ENCODE peak calls at places on chromosomes 5 and 9, in ten cellular contexts. W, A, Y, E, Z, B, U, C, X and H are unnamed samples. For H3K4me1, the result is how much of the 10 kb centered on the place peaks cover.

GRCh38 chr5:98468188-98468869 is 305.1 kb upstream of the RGMB start:
- DNase-seq in U (no peak), B (no peak), X (no peak), C (no peak), W (no peak), Y (no peak), A (no peak), E (no peak), Z (no peak), H (no peak)

GRCh38 chr9:2677927-2678889 is 39.1 kb upstream of the KCNV2 start:
- DNase-seq in A (no peak), W (no peak), Z (no peak), E (no peak), X (no peak), C (no peak), B (no peak), Y (peak), U (no peak), H (no peak)

GRCh38 chr5:149636861-149637246 is 55.6 kb downstream of the ARHGEF37 start:
- DNase-seq in W (peak), E (no peak), Y (peak), C (peak), A (no peak), U (peak), B (peak), Z (no peak), X (peak), H (peak)

GRCh38 chr5:171600736-171601265 is 181.4 kb downstream of the FGF18 start:
- DNase-seq in B (no peak), E (peak), W (no peak), U (peak), Y (peak), C (no peak), X (no peak), Z (no peak), A (peak), H (no peak)

GRCh38 chr9:128818839-128819715 is 777 bp downstream of the ENDOG start:
- DNase-seq in U (no peak), Z (peak), B (peak), E (no peak), A (peak), W (no peak), C (peak), Y (peak), X (peak), H (peak)

GRCh38 chr9:126614088-126614454 is 343 bp downstream of the LMX1B start:
- DNase-seq in W (no peak), C (no peak), E (no peak), U (no peak), A (no peak), B (no peak), Z (peak), X (no peak), Y (peak), H (peak)

GRCh38 chr5:143066556-143067281 is 296.5 kb downstream of the ARHGAP26 start:
- DNase-seq in A (no peak), B (no peak), C (no peak), E (no peak), X (no peak), W (no peak), Y (peak), Z (no peak), U (peak), H (no peak)

GRCh38 chr9:93684806-93685553 is 108.6 kb downstream of the PHF2 start:
- DNase-seq in W (no peak), E (peak), B (no peak), A (no peak), C (no peak), X (no peak), Y (no peak), U (peak), Z (no peak), H (no peak)

GRCh38 chr5:169706758-169707450 is 69.8 kb downstream of the DOCK2 start:
- DNase-seq in E (no peak), C (peak), B (no peak), X (peak), Z (no peak), A (no peak), W (no peak), Y (no peak), U (no peak), H (no peak)

GRCh38 chr5:51960617-51961115 is 577.4 kb downstream of the ISL1 start:
- DNase-seq in U (no peak), Y (no peak), Z (no peak), C (no peak), E (no peak), X (no peak), W (no peak), A (no peak), B (no peak), H (no peak)

GRCh38 chr9:90726215-90726614 is 75.4 kb upstream of the SYK start:
- DNase-seq in U (no peak), A (no peak), B (no peak), Z (no peak), Y (no peak), C (peak), E (no peak), W (no peak), X (no peak), H (no peak)

GRCh38 chr5:155127552-155127951 is 114.0 kb downstream of the KIF4B start:
- DNase-seq in B (no peak), E (no peak), C (no peak), A (no peak), Y (no peak), Z (no peak), W (no peak), U (no peak), X (no peak), H (no peak)

GRCh38 chr5:121503111-121503840 is 348.4 kb upstream of the FTMT start:
- DNase-seq in U (peak), Y (peak), C (peak), B (no peak), X (no peak), W (peak), Z (no peak), E (no peak), A (peak), H (peak)

GRCh38 chr5:56112526-56113121 is 117.9 kb upstream of the IL6ST start:
- DNase-seq in B (no peak), A (no peak), U (peak), E (no peak), Z (no peak), Y (no peak), X (peak), W (no peak), C (no peak), H (no peak)

GRCh38 chr5:40483316-40483715 is 196.4 kb upstream of the PTGER4 start:
- DNase-seq in A (no peak), E (no peak), Y (no peak), X (no peak), B (no peak), Z (no peak), C (no peak), W (no peak), U (no peak), H (no peak)

GRCh38 chr5:137039939-137040515 is 459.1 kb downstream of the SPOCK1 start:
- DNase-seq in W (no peak), U (no peak), E (no peak), A (no peak), Y (no peak), Z (no peak), B (no peak), X (no peak), C (no peak), H (no peak)

GRCh38 chr9:95305770-95306492 is 11.6 kb downstream of the FANCC start:
- DNase-seq in B (no peak), E (no peak), C (no peak), A (no peak), Z (no peak), Y (no peak), W (no peak), U (no peak), X (no peak), H (no peak)

GRCh38 chr5:17067657-17068392 is 131.7 kb upstream of the MYO10 start:
- DNase-seq in Z (no peak), E (no peak), W (no peak), X (no peak), U (no peak), C (no peak), A (no peak), Y (no peak), B (no peak), H (no peak)

GRCh38 chr5:145981612-145982571 is 45.5 kb downstream of the SH3RF2 start:
- DNase-seq in Z (no peak), U (no peak), A (no peak), Y (peak), W (no peak), E (no peak), C (no peak), B (no peak), X (no peak), H (no peak)

GRCh38 chr9:137482094-137482781 is 23.1 kb upstream of the NSMF start:
- DNase-seq in C (no peak), Z (peak), E (no peak), Y (peak), U (peak), W (no peak), A (no peak), B (no peak), X (no peak), H (no peak)

GRCh38 chr5:38853753-38854470 is 8.1 kb downstream of the OSMR start:
- DNase-seq in A (no peak), U (no peak), C (no peak), Z (no peak), W (no peak), E (no peak), Y (no peak), B (no peak), X (peak), H (no peak)

DNA sequence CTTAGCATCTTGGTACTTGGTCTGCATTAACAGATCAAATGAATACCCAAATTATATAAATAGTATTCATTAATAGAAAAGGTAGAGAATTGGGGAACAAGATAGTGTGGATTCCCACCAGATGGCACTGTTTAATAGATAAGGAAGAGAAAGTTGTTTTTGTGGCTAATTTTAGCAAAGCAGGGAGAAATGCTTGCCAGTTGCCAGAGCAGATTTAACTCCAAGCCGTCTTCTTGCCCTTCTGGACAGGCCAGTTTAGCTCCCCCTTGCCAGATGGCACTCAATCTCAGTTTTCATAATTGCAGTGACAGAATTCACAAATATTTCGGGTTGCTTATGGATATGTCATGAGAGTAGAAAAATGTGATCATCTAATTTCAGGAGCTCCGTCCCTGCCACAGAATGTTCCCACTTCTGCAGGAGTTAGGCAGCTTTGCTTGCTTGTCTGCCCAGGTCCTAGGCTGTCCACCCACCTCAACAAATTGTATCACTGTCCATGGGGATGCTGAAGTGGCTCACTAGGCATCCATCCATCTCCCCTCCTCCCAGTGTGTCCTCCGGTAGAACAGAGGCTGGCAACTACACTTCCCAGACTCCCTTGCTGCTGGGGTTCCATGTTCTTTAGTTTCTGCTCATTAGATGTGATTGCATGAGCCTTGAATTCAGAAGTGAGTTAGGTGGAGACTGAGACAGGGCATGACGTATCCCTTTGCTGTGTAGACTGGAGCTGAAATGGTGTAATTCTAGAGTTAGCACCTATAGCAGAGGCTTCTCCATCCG is 11.8 kb upstream of the HEXB start:
- DNase-seq in E (no peak), X (no peak), W (no peak), A (no peak), Z (no peak), Y (no peak), C (peak), U (peak), B (no peak), H (no peak)
- H3K4me3 ChIP-seq in E (peak), X (no peak), W (no peak), A (peak), Z (no peak), Y (no peak), C (no peak), U (no peak), B (no peak), H (no peak)

GRCh38 chr9:121371495-121371911 is 1.5 kb upstream of the STOM start:
- DNase-seq in E (no peak), W (no peak), Y (no peak), X (no peak), C (no peak), Z (no peak), A (no peak), U (no peak), B (no peak), H (no peak)
- H3K4me1 ChIP-seq in E (under half), W (under half), Y (under half), X (half or more), C (under half), Z (under half), A (under half), U (under half), B (under half), H (under half)

DNA sequence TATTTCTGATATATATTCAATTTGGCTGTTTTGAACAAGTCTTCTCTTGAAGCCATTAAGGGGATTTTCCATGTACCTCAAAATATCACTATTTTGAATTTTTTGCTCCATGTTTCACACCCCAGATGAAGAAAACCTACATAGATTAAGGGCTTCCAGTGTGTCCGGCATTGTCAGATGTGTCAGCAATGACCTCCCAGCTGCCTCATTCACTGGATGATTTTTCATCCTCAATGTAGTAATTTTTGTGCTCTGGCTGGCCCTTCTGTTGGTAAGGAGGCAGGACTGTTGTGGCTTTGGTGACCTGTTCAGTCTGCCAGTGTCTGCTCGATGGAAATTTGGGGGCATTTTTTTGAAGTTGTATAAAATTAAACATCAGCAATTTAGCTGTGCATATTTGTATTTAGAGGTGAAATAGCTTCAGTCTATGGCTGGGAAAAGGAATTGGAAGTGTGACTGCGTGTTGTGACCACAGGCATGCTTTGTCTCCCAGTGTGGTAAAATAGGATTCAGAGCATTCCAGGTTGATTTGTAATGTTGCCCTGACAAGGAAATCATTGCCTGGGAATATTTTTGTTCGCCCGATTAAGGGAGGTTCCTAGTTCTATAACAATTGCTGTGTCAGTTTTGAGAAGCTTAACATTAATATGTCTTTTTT is 312.4 kb downstream of the ARHGEF28 start:
- DNase-seq in X (peak), W (no peak), Z (no peak), A (no peak), Y (peak), C (no peak), U (no peak), B (no peak), E (no peak), H (no peak)
- H3K27ac ChIP-seq in X (no peak), W (no peak), Z (peak), A (no peak), Y (peak), C (no peak), U (peak), B (no peak), E (peak), H (no peak)

GRCh38 chr9:100375677-100376076 is 22.9 kb upstream of the TEX10 start:
- DNase-seq in E (no peak), X (no peak), Z (no peak), B (no peak), A (no peak), Y (no peak), U (no peak), C (no peak), W (no peak), H (no peak)
- H3K4me3 ChIP-seq in E (no peak), X (no peak), Z (no peak), B (no peak), A (no peak), Y (no peak), U (no peak), C (no peak), W (no peak), H (no peak)

DNA sequence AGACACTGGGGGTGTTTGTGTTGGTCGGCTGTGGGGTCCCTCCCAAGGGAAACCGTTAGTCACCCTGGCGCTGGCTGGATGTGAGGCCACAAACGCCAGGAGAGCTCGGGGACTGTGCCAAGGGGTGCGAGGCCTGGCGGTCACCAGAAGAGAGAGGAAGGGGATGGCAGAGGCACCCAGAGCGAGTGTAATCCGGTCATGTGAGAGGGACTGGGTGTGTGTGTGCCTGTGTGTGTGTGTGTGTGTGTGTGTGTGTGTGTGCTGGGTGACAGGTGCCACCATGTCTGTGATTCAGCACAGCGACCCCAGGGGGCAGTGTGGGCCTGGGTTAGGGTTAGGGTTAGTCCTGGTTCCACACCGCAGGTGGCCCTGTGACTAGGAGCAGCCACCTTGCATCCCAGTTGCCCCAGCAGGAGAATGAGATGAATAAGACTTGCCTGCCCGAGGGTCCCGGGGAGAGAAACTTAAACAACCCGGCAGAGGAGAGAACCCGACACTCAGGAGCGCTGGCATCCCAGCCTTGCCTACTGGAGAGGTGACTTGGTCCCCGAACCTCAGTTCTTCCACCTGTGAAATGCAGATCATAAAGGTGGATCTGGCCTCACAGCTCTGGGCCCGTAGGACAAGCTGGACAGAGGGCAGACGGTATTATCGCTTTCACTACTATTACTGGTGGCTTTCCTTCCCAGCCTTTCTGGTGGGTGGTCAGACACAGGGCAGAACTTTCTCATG is 1.4 kb upstream of the ADAMTSL2 start:
- DNase-seq in B (peak), X (peak), W (peak), Z (peak), E (peak), C (peak), A (peak), Y (peak), U (peak), H (peak)
- H3K4me1 ChIP-seq in B (under half), X (under half), W (under half), Z (under half), E (under half), C (under half), A (under half), Y (under half), U (under half), H (under half)

GRCh38 chr9:132011309-132011708 is 68.4 kb downstream of the MED27 start:
- DNase-seq in W (no peak), E (no peak), A (no peak), U (no peak), Y (no peak), X (no peak), Z (no peak), B (no peak), C (no peak), H (no peak)
- H3K27ac ChIP-seq in W (no peak), E (no peak), A (no peak), U (no peak), Y (no peak), X (no peak), Z (no peak), B (no peak), C (no peak), H (no peak)